ENCODE peak calls at places on chromosomes 4 and X, in six cellular contexts. P is GM12878, W is HepG2, N is GM12891, K is K562, Q is H1. T is an unnamed sample.

GRCh38 chr4:1378559-1379231 is 27.5 kb downstream of the NKX1-1 start:
- DNase-seq in P (no peak), W (no peak), N (no peak), K (no peak), Q (no peak), T (no peak)

GRCh38 chr4:186981161-186981560 is 257.5 kb upstream of the FAT1 start:
- DNase-seq in P (no peak), W (no peak), N (no peak), K (no peak), Q (no peak), T (no peak)

GRCh38 chr4:26076000-26076587 is 162.1 kb downstream of the SMIM20 start:
- DNase-seq in P (peak; percentile 84), W (no peak), N (no peak), K (no peak), Q (no peak), T (no peak)

GRCh38 chr4:57065730-57066482 is 44.3 kb downstream of the IGFBP7 start:
- DNase-seq in P (no peak), W (no peak), N (no peak), K (no peak), Q (no peak), T (no peak)

GRCh38 chr4:186932631-186933150 is 209.0 kb upstream of the FAT1 start:
- DNase-seq in P (no peak), W (peak; percentile 29), N (no peak), K (no peak), Q (no peak), T (no peak)

GRCh38 chrX:9466115-9466495 is 1.2 kb downstream of the TBL1X start:
- DNase-seq in P (no peak), W (no peak), N (peak; percentile 13), K (peak; percentile 66), Q (no peak), T (peak; percentile 23)

GRCh38 chr4:12729384-12729783 is 754.8 kb downstream of the RAB28 start:
- DNase-seq in P (no peak), W (peak; percentile 11), N (no peak), K (peak; percentile 6), Q (no peak), T (no peak)

GRCh38 chrX:154321624-154322023 is 26.0 kb downstream of the TKTL1 start:
- DNase-seq in P (no peak), W (peak; percentile 5), N (no peak), K (peak; percentile 44), Q (no peak), T (no peak)

GRCh38 chr4:140061883-140062282 is 92.1 kb downstream of the MAML3 start:
- DNase-seq in P (no peak), W (no peak), N (no peak), K (no peak), Q (no peak), T (no peak)

DNA sequence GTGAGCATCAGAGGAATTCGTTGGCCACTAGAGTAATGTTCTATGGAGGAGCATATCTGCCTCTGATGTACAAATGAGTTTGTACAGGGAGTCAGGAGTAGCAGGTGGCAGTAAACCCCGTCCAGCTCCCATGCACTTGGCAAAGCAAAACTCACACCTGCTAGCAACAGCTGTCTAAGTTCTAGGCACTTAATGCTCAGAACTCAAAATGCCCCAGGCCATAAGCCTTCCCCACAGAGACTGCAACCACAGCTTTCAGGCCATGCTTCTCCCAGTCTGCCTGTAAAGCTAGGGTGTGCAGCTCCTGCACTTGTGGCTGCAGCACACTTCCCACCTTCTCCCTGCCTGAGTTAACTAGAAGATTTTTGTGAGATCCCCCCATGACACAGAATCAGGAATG is 190.1 kb downstream of the STPG2 start:
- DNase-seq in P (no peak), W (no peak), N (no peak), K (no peak), Q (no peak), T (no peak)
- TF ChIP-seq TAF1 in P (no peak), W (no peak), N (no peak), K (no peak), Q (no peak), T (no peak)

GRCh38 chr4:71211748-71212147 is 127.1 kb upstream of the SLC4A4 start:
- DNase-seq in P (no peak), W (no peak), N (no peak), K (no peak), Q (no peak), T (no peak)
- TF ChIP-seq TAF1 in P (no peak), W (no peak), N (no peak), K (no peak), Q (no peak), T (no peak)

GRCh38 chr4:185651137-185651677 is 115.9 kb upstream of the PDLIM3 start:
- DNase-seq in P (no peak), W (peak; percentile 72), N (no peak), K (no peak), Q (no peak), T (no peak)
- TF ChIP-seq TAF1 in P (no peak), W (no peak), N (no peak), K (no peak), Q (no peak), T (no peak)

GRCh38 chr4:2733001-2733843 is 22.9 kb downstream of the TNIP2 start:
- DNase-seq in P (no peak), W (peak; percentile 70), N (no peak), K (no peak), Q (no peak), T (no peak)
- TF ChIP-seq TAF1 in P (no peak), W (no peak), N (no peak), K (no peak), Q (no peak), T (no peak)

GRCh38 chr4:19614171-19614570 is 637.5 kb upstream of the SLIT2 start:
- DNase-seq in P (no peak), W (no peak), N (no peak), K (no peak), Q (no peak), T (no peak)

DNA sequence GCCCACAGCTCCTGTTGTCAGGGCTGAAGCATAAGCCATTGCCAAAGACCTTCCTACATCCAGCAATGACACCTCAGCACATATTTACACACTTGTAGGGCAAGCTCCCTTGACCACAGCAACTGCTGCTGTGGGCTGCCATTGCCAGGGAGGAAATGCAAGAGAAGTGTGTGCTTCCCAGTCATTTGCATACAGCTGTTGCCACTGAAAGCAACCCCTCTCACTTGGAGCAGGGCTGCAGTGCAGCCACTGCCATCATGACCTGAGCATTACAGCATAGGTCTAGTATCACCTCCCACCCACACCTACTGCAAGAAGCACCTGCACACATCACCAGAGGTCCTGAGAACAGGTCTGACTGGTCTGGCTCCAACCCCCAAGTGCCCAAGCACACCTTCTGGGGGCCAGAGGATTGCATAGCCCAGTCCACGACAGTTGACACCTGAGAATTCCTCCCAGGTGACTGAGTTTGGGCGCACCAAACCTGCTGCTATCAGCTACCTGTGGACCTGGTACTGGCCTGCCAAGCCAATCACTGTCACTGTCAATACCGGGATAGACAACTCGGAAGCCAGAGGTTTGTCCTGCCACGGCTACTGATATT is 636.5 kb upstream of the SLIT2 start:
- DNase-seq in P (no peak), W (no peak), N (no peak), K (no peak), Q (no peak), T (no peak)
- TF ChIP-seq TAF1 in P (no peak), W (no peak), N (no peak), K (no peak), Q (no peak), T (no peak)

DNA sequence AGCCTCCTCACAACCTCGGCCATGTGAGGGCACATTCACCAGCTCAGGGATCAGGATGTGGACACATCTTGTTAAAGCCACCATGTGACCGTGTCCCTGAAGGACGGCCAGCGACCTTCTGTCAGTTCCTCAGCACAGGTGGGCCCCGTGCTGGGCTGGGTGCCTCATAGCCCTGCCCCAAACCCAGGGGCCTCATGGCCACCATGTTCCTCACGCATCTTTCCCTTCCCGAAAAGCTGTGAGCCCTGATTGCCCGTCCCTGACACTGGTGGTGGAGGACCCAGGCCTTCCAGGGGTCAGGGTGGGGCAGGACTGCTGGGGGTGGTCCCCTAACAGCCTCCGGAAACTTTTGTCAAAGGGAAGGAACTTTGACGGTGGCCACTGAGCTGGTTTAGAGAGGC is 60.1 kb upstream of the ADRA2C start:
- DNase-seq in P (no peak), W (no peak), N (no peak), K (no peak), Q (no peak), T (no peak)
- TF ChIP-seq TAF1 in P (no peak), W (no peak), N (no peak), K (no peak), Q (no peak), T (no peak)

T was measured in GM12892.